ENCODE peak calls at places on chromosomes 6 and 20, in nine cellular contexts. F is cardiac fibroblast; J is CD4-positive, CD25-positive, alpha-beta regulatory T cell; V is mammary epithelial cell; S is AG10803; Z is iPS DF 6.9; M is mesendoderm; L is PC-3; D is HAP-1. X is an unnamed sample.
A peak's percentile ranks its signal among the peaks of the same experiment; 100 is the strongest.

GRCh38 chr6:42136508-42137191 is 5.8 kb downstream of the C6orf132 start:
- DNase-seq in F (peak; percentile 72), J (no peak), V (peak; percentile 81), S (peak; percentile 47), Z (peak; percentile 83), M (peak; percentile 93), L (peak; percentile 85), D (peak; percentile 66), X (peak; percentile 42)

GRCh38 chr20:53045941-53046340 is 73.8 kb downstream of the TSHZ2 start:
- DNase-seq in F (no peak), J (no peak), V (no peak), S (no peak), Z (no peak), M (no peak), L (no peak), D (no peak), X (no peak)

GRCh38 chr6:64383277-64383676 is 747.7 kb downstream of the PHF3 start:
- DNase-seq in F (no peak), J (no peak), V (no peak), S (no peak), Z (no peak), M (no peak), L (no peak), D (no peak), X (no peak)

GRCh38 chr6:118770112-118770788 is 118.9 kb upstream of the CEP85L start:
- DNase-seq in F (no peak), J (no peak), V (no peak), S (no peak), Z (no peak), M (no peak), L (peak; percentile 36), D (no peak), X (no peak)

GRCh38 chr6:8736046-8736877 is 300.9 kb upstream of the SLC35B3 start:
- DNase-seq in F (no peak), J (no peak), V (no peak), S (no peak), Z (no peak), M (no peak), L (no peak), D (no peak), X (no peak)

GRCh38 chr6:75317503-75318206 is 33.1 kb upstream of the TMEM30A start:
- DNase-seq in F (peak; percentile 60), J (no peak), V (no peak), S (peak; percentile 72), Z (no peak), M (peak; percentile 81), L (no peak), D (no peak), X (no peak)

GRCh38 chr6:90442366-90442765 is 144.5 kb downstream of the MAP3K7 start:
- DNase-seq in F (no peak), J (no peak), V (no peak), S (peak; percentile 31), Z (no peak), M (no peak), L (no peak), D (no peak), X (no peak)

GRCh38 chr6:20447581-20448132 is 46.0 kb downstream of the E2F3 start:
- DNase-seq in F (peak; percentile 36), J (no peak), V (no peak), S (no peak), Z (no peak), M (no peak), L (no peak), D (no peak), X (no peak)

GRCh38 chr6:137490961-137491360 is 3.2 kb downstream of the OLIG3 start:
- DNase-seq in F (no peak), J (no peak), V (no peak), S (no peak), Z (no peak), M (no peak), L (no peak), D (no peak), X (no peak)

GRCh38 chr6:135759831-135760230 is 91.7 kb upstream of the PDE7B start:
- DNase-seq in F (peak; percentile 52), J (no peak), V (peak; percentile 1), S (no peak), Z (peak; percentile 11), M (peak; percentile 35), L (peak; percentile 65), D (no peak), X (peak; percentile 26)

GRCh38 chr6:55694148-55694547 is 115.2 kb upstream of the HMGCLL1 start:
- DNase-seq in F (peak; percentile 57), J (no peak), V (peak; percentile 56), S (peak; percentile 23), Z (peak; percentile 57), M (peak; percentile 92), L (peak; percentile 55), D (peak; percentile 47), X (no peak)

GRCh38 chr6:169253745-169254238 is at the start of gene THBS2:
- DNase-seq in F (peak; percentile 93), J (no peak), V (no peak), S (peak; percentile 94), Z (no peak), M (peak; percentile 35), L (no peak), D (peak; percentile 58), X (no peak)

GRCh38 chr6:113719056-113719455 is 138.1 kb upstream of the MARCKS start:
- DNase-seq in F (peak; percentile 53), J (no peak), V (peak; percentile 55), S (no peak), Z (no peak), M (peak; percentile 34), L (peak; percentile 45), D (no peak), X (no peak)

GRCh38 chr20:3785240-3786125 is 1.1 kb downstream of the CENPB start:
- DNase-seq in F (peak; percentile 36), J (no peak), V (no peak), S (peak; percentile 24), Z (no peak), M (no peak), L (peak; percentile 36), D (no peak), X (no peak)

DNA sequence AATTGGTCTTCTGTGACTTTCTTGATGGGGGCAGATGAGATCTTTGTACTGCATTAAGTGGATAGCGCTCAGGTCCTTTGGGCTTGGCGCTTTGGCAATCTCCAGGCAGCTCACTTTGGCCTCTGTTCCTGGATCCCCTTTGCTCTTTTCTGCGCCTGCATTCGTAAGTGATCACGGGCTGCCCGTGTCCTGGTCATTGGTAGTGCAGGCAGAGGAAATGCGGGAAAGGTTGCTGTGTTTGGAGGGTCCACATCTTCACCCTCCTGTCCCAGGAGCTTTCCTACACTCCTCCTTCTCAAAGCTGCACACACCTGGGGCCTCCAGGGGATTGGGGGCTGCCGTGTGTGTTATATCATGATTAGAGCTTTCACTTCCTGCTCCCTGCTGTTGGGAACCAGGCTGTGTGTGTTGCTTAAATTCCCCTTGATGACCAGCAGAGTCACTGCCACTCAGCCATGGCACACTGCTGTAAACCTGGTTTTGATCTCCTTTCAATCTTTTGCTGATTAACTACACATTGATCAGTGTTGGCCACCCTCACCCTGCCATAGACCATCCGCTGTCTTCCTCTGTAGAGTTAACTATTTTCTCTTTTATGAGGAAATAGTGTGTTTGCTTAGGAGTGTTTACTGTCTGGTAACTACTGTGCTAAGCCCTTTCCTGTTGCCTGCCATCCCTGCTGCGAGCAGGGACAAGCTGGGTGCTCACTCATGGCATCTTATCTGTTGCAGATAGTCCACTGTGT is 13.0 kb upstream of the SNHG17 start:
- DNase-seq in F (no peak), J (no peak), V (no peak), S (no peak), Z (no peak), M (peak; percentile 70), L (no peak), D (no peak), X (peak; percentile 67)
- H3K4me3 ChIP-seq in F (no peak overlapping the region), J (no peak overlapping the region), V (no peak overlapping the region), S (no peak overlapping the region), Z (no peak overlapping the region), M (no peak overlapping the region), L (peak overlapping the region; percentile 91), D (peak overlapping the region; percentile 92), X (peak overlapping the region; percentile 83)

GRCh38 chr6:110250838-110251237 is 70.6 kb downstream of the CDC40 start:
- DNase-seq in F (no peak), J (no peak), V (no peak), S (no peak), Z (no peak), M (peak; percentile 85), L (no peak), D (no peak), X (no peak)

GRCh38 chr6:110250058-110250457 is 69.8 kb downstream of the CDC40 start:
- DNase-seq in F (no peak), J (no peak), V (no peak), S (no peak), Z (no peak), M (peak; percentile 64), L (no peak), D (no peak), X (no peak)

DNA sequence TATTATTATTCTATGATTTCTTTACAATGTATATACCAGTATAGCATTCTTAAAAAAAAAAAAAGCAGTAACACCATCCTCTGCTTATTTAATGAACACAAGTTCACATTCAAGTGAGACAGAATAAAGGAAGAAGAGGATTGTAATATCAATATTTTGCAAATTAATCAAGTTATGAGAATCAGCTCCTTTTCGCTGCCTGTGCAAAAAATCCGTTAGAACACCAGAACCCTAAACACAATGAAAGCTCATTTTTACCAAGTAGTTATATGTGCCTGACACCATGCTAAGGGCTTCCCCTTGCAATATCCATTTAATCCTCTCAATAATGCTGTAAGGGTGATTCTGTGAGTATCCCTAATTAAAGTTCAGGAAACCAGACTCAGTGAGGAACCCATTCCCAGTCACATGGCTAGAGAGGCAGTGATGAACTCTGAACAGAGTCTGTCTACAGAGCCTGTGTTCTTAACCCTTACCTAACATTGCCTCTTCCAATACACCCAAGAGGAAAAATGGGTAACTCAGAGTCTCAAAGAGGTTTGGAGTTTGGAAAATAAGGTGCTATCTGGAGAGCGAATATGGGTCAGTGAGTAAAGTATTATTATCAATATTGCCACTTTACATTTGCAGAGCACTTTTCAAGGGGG is 66.8 kb downstream of the CDC40 start:
- DNase-seq in F (no peak), J (no peak), V (no peak), S (no peak), Z (no peak), M (no peak), L (no peak), D (no peak), X (no peak)
- H3K4me3 ChIP-seq in F (no peak overlapping the region), J (no peak overlapping the region), V (no peak overlapping the region), S (no peak overlapping the region), Z (no peak overlapping the region), M (no peak overlapping the region), L (no peak overlapping the region), D (no peak overlapping the region), X (no peak overlapping the region)

DNA sequence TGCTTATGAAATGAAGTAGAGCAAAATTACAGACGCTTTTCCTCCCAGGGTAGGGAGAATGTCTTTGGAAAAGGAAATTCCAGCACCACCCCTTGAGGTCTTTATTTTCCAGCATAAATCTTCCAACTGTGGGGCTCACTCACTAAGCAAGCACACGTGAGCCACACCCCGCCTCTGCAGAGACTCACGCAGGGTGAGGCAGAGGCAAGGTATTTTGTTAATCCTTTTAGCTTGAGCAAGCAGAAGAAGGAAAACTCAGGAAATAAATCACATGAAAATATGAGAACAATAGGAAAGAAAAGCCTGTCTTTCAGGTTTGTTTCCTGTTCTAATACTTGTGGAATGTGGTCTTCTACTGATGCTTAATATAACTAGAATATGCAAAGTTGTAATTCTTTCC is 4.1 kb upstream of the PHACTR2 start:
- DNase-seq in F (peak; percentile 88), J (no peak), V (peak; percentile 88), S (peak; percentile 86), Z (no peak), M (peak; percentile 91), L (peak; percentile 91), D (peak; percentile 59), X (no peak)
- H3K4me3 ChIP-seq in F (no peak overlapping the region), J (no peak overlapping the region), V (no peak overlapping the region), S (no peak overlapping the region), Z (no peak overlapping the region), M (no peak overlapping the region), L (peak overlapping the region; percentile 26), D (no peak overlapping the region), X (no peak overlapping the region)

GRCh38 chr20:38840053-38840893 is 34.8 kb downstream of the PPP1R16B start:
- DNase-seq in F (peak; percentile 57), J (no peak), V (no peak), S (peak; percentile 3), Z (no peak), M (no peak), L (no peak), D (no peak), X (no peak)
- H3K4me3 ChIP-seq in F (no peak overlapping the region), J (peak overlapping the region; percentile 61), V (no peak overlapping the region), S (no peak overlapping the region), Z (no peak overlapping the region), M (no peak overlapping the region), L (no peak overlapping the region), D (no peak overlapping the region), X (no peak overlapping the region)